ENCODE peak calls at places on chromosomes 11 and 22, in five cellular contexts. One of them, this sample, is unnamed.

GRCh38 chr11:15341587-15341986 is 226.9 kb downstream of the INSC start:
- DNase-seq in ovary: no peak
- DNase-seq in AG04450: no peak
- DNase-seq in hypothalamus: no peak
- DNase-seq in posterior cingulate gyrus: no peak
- DNase-seq in this sample: no peak

GRCh38 chr11:94708642-94709041 is 59.5 kb upstream of the AMOTL1 start:
- DNase-seq in ovary: no peak
- DNase-seq in hypothalamus: no peak
- DNase-seq in posterior cingulate gyrus: no peak
- DNase-seq in AG04450: no peak
- DNase-seq in this sample: no peak

GRCh38 chr22:50329236-50329635 is 2.4 kb upstream of the DENND6B start:
- DNase-seq in ovary: no peak
- DNase-seq in posterior cingulate gyrus: no peak
- DNase-seq in AG04450: no peak
- DNase-seq in hypothalamus: no peak
- DNase-seq in this sample: no peak

GRCh38 chr11:94837317-94837716 is 69.2 kb downstream of the AMOTL1 start:
- DNase-seq in hypothalamus: no peak
- DNase-seq in posterior cingulate gyrus: no peak
- DNase-seq in AG04450: no peak
- DNase-seq in ovary: no peak
- DNase-seq in this sample: no peak

GRCh38 chr22:23248583-23248982 is 68.3 kb downstream of the BCR start:
- DNase-seq in ovary: no peak
- DNase-seq in hypothalamus: no peak
- DNase-seq in AG04450: no peak
- DNase-seq in posterior cingulate gyrus: no peak
- DNase-seq in this sample: no peak

GRCh38 chr11:69905611-69906452 is 86.6 kb upstream of the FGF3 start:
- DNase-seq in ovary: no peak
- DNase-seq in hypothalamus: no peak
- DNase-seq in AG04450: no peak
- DNase-seq in posterior cingulate gyrus: peak; percentile 11
- DNase-seq in this sample: no peak

GRCh38 chr11:31131760-31132159 is 237.8 kb downstream of the DCDC1 start:
- DNase-seq in hypothalamus: no peak
- DNase-seq in posterior cingulate gyrus: no peak
- DNase-seq in AG04450: no peak
- DNase-seq in ovary: no peak
- DNase-seq in this sample: no peak

GRCh38 chr11:13606701-13607100 is 61.8 kb upstream of the FAR1 start:
- DNase-seq in posterior cingulate gyrus: no peak
- DNase-seq in hypothalamus: no peak
- DNase-seq in AG04450: no peak
- DNase-seq in ovary: no peak
- DNase-seq in this sample: no peak

GRCh38 chr11:85823816-85824215 is 12.9 kb upstream of the SYTL2 start:
- DNase-seq in ovary: no peak
- DNase-seq in AG04450: no peak
- DNase-seq in posterior cingulate gyrus: no peak
- DNase-seq in hypothalamus: no peak
- DNase-seq in this sample: no peak

GRCh38 chr11:61041755-61042518 is 60.4 kb upstream of the CD5 start:
- DNase-seq in ovary: peak; percentile 64
- DNase-seq in AG04450: no peak
- DNase-seq in hypothalamus: no peak
- DNase-seq in posterior cingulate gyrus: no peak
- DNase-seq in this sample: no peak

GRCh38 chr11:133197425-133197824 is 334.9 kb downstream of the OPCML start:
- DNase-seq in AG04450: no peak
- DNase-seq in hypothalamus: no peak
- DNase-seq in posterior cingulate gyrus: no peak
- DNase-seq in ovary: no peak
- DNase-seq in this sample: no peak

GRCh38 chr11:35617687-35618496 is at the start of gene FJX1:
- DNase-seq in ovary: peak; percentile 76
- DNase-seq in AG04450: peak; percentile 72
- DNase-seq in posterior cingulate gyrus: peak; percentile 36
- DNase-seq in hypothalamus: peak; percentile 29
- DNase-seq in this sample: no peak

GRCh38 chr11:2182692-2183474 is 11.3 kb upstream of the TH start:
- DNase-seq in hypothalamus: no peak
- DNase-seq in ovary: no peak
- DNase-seq in AG04450: no peak
- DNase-seq in posterior cingulate gyrus: no peak
- DNase-seq in this sample: no peak

GRCh38 chr11:35875063-35875462 is 68.8 kb upstream of the LDLRAD3 start:
- DNase-seq in posterior cingulate gyrus: no peak
- DNase-seq in AG04450: no peak
- DNase-seq in hypothalamus: no peak
- DNase-seq in ovary: no peak
- DNase-seq in this sample: no peak

GRCh38 chr11:122032317-122032716 is 83.7 kb downstream of the BLID start:
- DNase-seq in ovary: no peak
- DNase-seq in hypothalamus: no peak
- DNase-seq in posterior cingulate gyrus: no peak
- DNase-seq in AG04450: no peak
- DNase-seq in this sample: no peak

GRCh38 chr11:29449280-29450074 is 567.4 kb downstream of the KCNA4 start:
- DNase-seq in posterior cingulate gyrus: no peak
- DNase-seq in ovary: no peak
- DNase-seq in hypothalamus: no peak
- DNase-seq in AG04450: no peak
- DNase-seq in this sample: no peak

GRCh38 chr22:46233231-46233630 is 16.9 kb downstream of the CDPF1 start:
- DNase-seq in hypothalamus: peak; percentile 25
- DNase-seq in ovary: no peak
- DNase-seq in posterior cingulate gyrus: peak; percentile 61
- DNase-seq in AG04450: no peak
- DNase-seq in this sample: no peak

GRCh38 chr22:36301384-36301828 is 48.5 kb downstream of the APOL1 start:
- DNase-seq in ovary: peak; percentile 88
- DNase-seq in hypothalamus: peak; percentile 40
- DNase-seq in AG04450: peak; percentile 33
- DNase-seq in posterior cingulate gyrus: peak; percentile 64
- DNase-seq in this sample: peak; percentile 83

GRCh38 chr11:20021771-20022362 is 138.4 kb downstream of the DBX1 start:
- DNase-seq in ovary: no peak
- DNase-seq in hypothalamus: no peak
- DNase-seq in AG04450: no peak
- DNase-seq in posterior cingulate gyrus: no peak
- DNase-seq in this sample: no peak

GRCh38 chr11:69385832-69386415 is 92.0 kb downstream of the MYEOV start:
- DNase-seq in AG04450: no peak
- DNase-seq in posterior cingulate gyrus: no peak
- DNase-seq in ovary: peak; percentile 25
- DNase-seq in hypothalamus: no peak
- DNase-seq in this sample: peak; percentile 44

GRCh38 chr11:64918056-64918455 is 1.0 kb upstream of the ATG2A start:
- DNase-seq in posterior cingulate gyrus: no peak
- DNase-seq in AG04450: peak; percentile 23
- DNase-seq in hypothalamus: no peak
- DNase-seq in ovary: no peak
- DNase-seq in this sample: no peak

GRCh38 chr11:68002943-68003845 is 703 bp downstream of the UNC93B1 start:
- DNase-seq in AG04450: no peak
- DNase-seq in hypothalamus: no peak
- DNase-seq in ovary: no peak
- DNase-seq in posterior cingulate gyrus: no peak
- DNase-seq in this sample: no peak

GRCh38 chr11:43359432-43359818 is 705 bp downstream of the TTC17 start:
- DNase-seq in ovary: no peak
- DNase-seq in AG04450: no peak
- DNase-seq in posterior cingulate gyrus: no peak
- DNase-seq in hypothalamus: no peak
- DNase-seq in this sample: no peak

GRCh38 chr11:117457031-117457785 is 129.6 kb downstream of the CEP164 start:
- DNase-seq in AG04450: no peak
- DNase-seq in posterior cingulate gyrus: no peak
- DNase-seq in ovary: no peak
- DNase-seq in hypothalamus: no peak
- DNase-seq in this sample: no peak

GRCh38 chr11:122748968-122749687 is 89.2 kb upstream of the CRTAM start:
- DNase-seq in AG04450: peak; percentile 63
- DNase-seq in hypothalamus: no peak
- DNase-seq in ovary: no peak
- DNase-seq in posterior cingulate gyrus: no peak
- DNase-seq in this sample: no peak

This sample was measured in breast epithelium.